ENCODE peak calls at places on chromosomes 6 and 20, in seven cellular contexts. Q is A549; M is mammary epithelial cell; R is transverse colon; K is foreskin keratinocyte; V is breast epithelium; L is CD8-positive, alpha-beta memory T cell. E is an unnamed sample.
A peak's percentile ranks its signal among the peaks of the same experiment; 100 is the strongest.

GRCh38 chr6:142665393-142665792 is 279.6 kb downstream of the HIVEP2 start:
- DNase-seq in V (no peak), K (no peak), R (no peak), Q (no peak), M (no peak), L (no peak), E (no peak)

GRCh38 chr6:16244869-16245451 is 6.6 kb downstream of the GMPR start:
- DNase-seq in V (no peak), Q (no peak), M (peak; percentile 77), K (peak; percentile 25), R (no peak), L (no peak), E (peak; percentile 75)

GRCh38 chr6:41894366-41895299 is 542 bp downstream of the USP49 start:
- DNase-seq in M (peak; percentile 17), V (no peak), L (no peak), Q (no peak), R (peak; percentile 9), K (no peak), E (no peak)

GRCh38 chr6:63245908-63246307 is 34.6 kb downstream of the FKBP1C start:
- DNase-seq in V (no peak), K (no peak), L (no peak), R (no peak), M (no peak), Q (peak; percentile 16), E (no peak)

GRCh38 chr6:38460216-38460615 is 179.5 kb downstream of the BTBD9 start:
- DNase-seq in L (no peak), R (no peak), M (peak; percentile 29), K (no peak), V (no peak), Q (no peak), E (no peak)

GRCh38 chr6:21227486-21227885 is 366.1 kb upstream of the SOX4 start:
- DNase-seq in M (peak; percentile 85), L (no peak), Q (no peak), K (peak; percentile 87), R (no peak), V (no peak), E (no peak)

GRCh38 chr6:96089173-96089572 is 73.4 kb downstream of the FUT9 start:
- DNase-seq in M (peak; percentile 2), K (no peak), Q (peak; percentile 5), L (no peak), V (no peak), R (no peak), E (no peak)

GRCh38 chr6:40852667-40853383 is 186.2 kb downstream of the UNC5CL start:
- DNase-seq in Q (no peak), V (no peak), K (no peak), R (no peak), M (no peak), L (no peak), E (no peak)

GRCh38 chr6:124927806-124928205 is 34.4 kb upstream of the RNF217 start:
- DNase-seq in M (peak; percentile 91), L (no peak), K (peak; percentile 62), V (no peak), Q (no peak), R (no peak), E (no peak)

GRCh38 chr6:53302678-53303360 is 45.9 kb downstream of the ELOVL5 start:
- DNase-seq in Q (peak; percentile 51), M (peak; percentile 84), K (peak; percentile 84), R (no peak), L (peak; percentile 79), V (no peak), E (no peak)

GRCh38 chr6:31556312-31556711 is 8.9 kb downstream of the NFKBIL1 start:
- DNase-seq in V (no peak), L (no peak), Q (no peak), M (no peak), K (no peak), R (no peak), E (no peak)

GRCh38 chr6:139824864-139825263 is 450.4 kb upstream of the CITED2 start:
- DNase-seq in Q (no peak), L (no peak), K (no peak), R (no peak), V (no peak), M (no peak), E (no peak)

GRCh38 chr20:2619961-2620595 is 32.4 kb upstream of the NOP56 start:
- DNase-seq in Q (peak; percentile 29), L (no peak), K (peak; percentile 59), M (peak; percentile 68), V (no peak), R (no peak), E (no peak)

GRCh38 chr20:64084209-64085152 is at the start of gene LKAAEAR1:
- DNase-seq in K (no peak), V (no peak), M (no peak), L (no peak), Q (no peak), R (no peak), E (no peak)

DNA sequence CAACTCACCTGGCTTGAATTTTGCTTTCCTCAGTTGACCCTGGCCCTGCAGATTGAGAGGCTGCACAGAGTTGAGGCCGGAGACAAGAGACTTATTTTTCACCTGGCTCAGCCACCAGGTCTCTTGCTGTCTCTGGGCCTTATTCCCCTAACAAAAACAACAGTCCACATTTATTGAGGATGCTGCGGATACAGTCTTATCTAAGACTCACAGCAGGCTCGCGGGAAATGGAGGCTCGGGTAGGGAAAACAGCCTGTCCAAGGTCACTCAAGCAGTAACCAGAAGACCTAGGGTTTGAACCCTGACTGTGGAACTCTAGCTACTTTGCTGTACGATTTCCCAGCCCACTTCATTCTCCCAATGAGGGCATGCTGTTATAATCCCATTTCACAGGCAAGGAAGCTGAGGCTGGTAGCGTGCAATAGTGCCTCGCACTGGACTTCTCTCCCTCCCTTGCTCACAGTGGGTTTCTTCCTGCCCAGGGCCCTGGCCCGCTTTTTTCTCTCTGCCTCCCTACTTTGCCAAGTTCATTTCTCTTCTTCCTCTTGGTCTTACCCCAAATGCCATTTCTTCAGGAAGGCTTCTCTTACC is 57.7 kb downstream of the RBM38 start:
- DNase-seq in L (no peak), V (no peak), M (no peak), Q (no peak), K (no peak), R (no peak), E (no peak)
- H3K27ac ChIP-seq in L (no peak overlapping the region), V (no peak overlapping the region), M (no peak overlapping the region), Q (no peak overlapping the region), K (no peak overlapping the region), R (no peak overlapping the region), E (no peak overlapping the region)

DNA sequence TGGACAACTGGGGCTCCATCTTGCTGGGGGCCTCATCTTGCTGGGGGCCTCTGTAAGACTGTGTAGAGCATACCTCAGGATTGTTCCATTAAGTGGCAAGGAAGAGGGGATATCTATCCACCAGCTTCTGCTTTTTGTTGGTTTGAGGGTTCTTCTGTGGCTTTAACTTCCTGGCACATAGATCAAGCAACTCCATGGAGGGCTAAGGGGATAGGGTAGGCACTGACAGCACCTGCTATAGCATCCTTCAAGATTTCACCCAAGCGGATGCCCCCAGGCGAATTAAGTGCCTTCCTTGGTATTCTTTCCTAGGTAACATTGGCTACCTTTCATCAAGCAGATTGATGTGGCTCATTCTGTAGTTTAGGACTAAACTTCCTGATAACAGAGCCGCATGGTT is 3.8 kb upstream of the LRRN4 start:
- DNase-seq in R (no peak), Q (no peak), M (no peak), K (no peak), L (no peak), V (no peak), E (no peak)
- H3K27ac ChIP-seq in R (no peak overlapping the region), Q (no peak overlapping the region), M (no peak overlapping the region), K (no peak overlapping the region), L (no peak overlapping the region), V (no peak overlapping the region), E (no peak overlapping the region)

DNA sequence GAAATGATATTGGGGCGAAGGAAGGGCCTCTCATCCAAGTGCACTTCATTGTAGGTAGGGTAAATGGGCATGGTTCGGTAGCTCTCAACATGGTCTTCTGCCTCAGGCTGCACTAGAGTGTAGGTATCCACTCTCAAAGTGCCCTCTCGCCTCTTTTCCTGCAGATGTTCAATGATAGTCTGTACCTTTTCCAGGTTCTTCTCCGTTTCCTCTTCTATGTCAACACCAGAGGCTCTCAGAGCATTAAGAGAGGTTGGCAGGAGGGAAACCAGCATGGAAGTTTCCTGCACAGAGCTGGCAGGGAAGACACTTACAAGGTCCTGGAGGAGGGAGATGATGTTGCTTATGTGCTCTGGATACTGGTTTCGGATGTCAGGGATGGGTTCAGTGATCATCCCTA is 7.1 kb downstream of the ZNFX1 start:
- DNase-seq in M (no peak), R (no peak), L (no peak), K (no peak), Q (no peak), V (no peak), E (no peak)
- H3K27ac ChIP-seq in M (no peak overlapping the region), R (no peak overlapping the region), L (no peak overlapping the region), K (no peak overlapping the region), Q (no peak overlapping the region), V (no peak overlapping the region), E (no peak overlapping the region)

GRCh38 chr6:106247293-106247692 is 78.3 kb downstream of the ATG5 start:
- DNase-seq in K (no peak), L (no peak), R (no peak), M (no peak), V (no peak), Q (no peak), E (no peak)
- H3K27ac ChIP-seq in K (no peak overlapping the region), L (no peak overlapping the region), R (no peak overlapping the region), M (no peak overlapping the region), V (no peak overlapping the region), Q (no peak overlapping the region), E (no peak overlapping the region)

GRCh38 chr6:74579794-74580193 is 626.1 kb downstream of the COL12A1 start:
- DNase-seq in R (no peak), Q (no peak), M (no peak), L (no peak), K (no peak), V (no peak), E (no peak)
- H3K27ac ChIP-seq in R (no peak overlapping the region), Q (no peak overlapping the region), M (no peak overlapping the region), L (no peak overlapping the region), K (no peak overlapping the region), V (no peak overlapping the region), E (no peak overlapping the region)

E was measured in tibial artery.